ENCODE peak calls at places on chromosomes 4 and X, in nine cellular contexts. One of them, this sample, is unnamed.

GRCh38 chr4:22897520-22898108 is 204.9 kb downstream of the GBA3 start:
- DNase-seq in SJSA1: peak; percentile 4
- DNase-seq in GM04504: no peak
- DNase-seq in Calu3: peak; percentile 54
- DNase-seq in left kidney: peak; percentile 56
- DNase-seq in NCI-H187 treated with DMSO at 0.1 percent for 48 hours: no peak
- DNase-seq in globus pallidus: no peak
- DNase-seq in nucleus accumbens: peak; percentile 4
- DNase-seq in epithelial cell of prostate: no peak
- DNase-seq in this sample: peak; percentile 57

GRCh38 chrX:135416546-135416945 is 5.2 kb upstream of the SMIM10L2A start:
- DNase-seq in SJSA1: no peak
- DNase-seq in GM04504: no peak
- DNase-seq in Calu3: peak; percentile 16
- DNase-seq in left kidney: no peak
- DNase-seq in NCI-H187 treated with DMSO at 0.1 percent for 48 hours: no peak
- DNase-seq in globus pallidus: no peak
- DNase-seq in nucleus accumbens: no peak
- DNase-seq in epithelial cell of prostate: no peak
- DNase-seq in this sample: no peak

GRCh38 chr4:100008048-100008447 is 58.0 kb upstream of the H2AZ1 start:
- DNase-seq in SJSA1: no peak
- DNase-seq in GM04504: peak; percentile 40
- DNase-seq in Calu3: no peak
- DNase-seq in left kidney: no peak
- DNase-seq in NCI-H187 treated with DMSO at 0.1 percent for 48 hours: no peak
- DNase-seq in globus pallidus: no peak
- DNase-seq in nucleus accumbens: no peak
- DNase-seq in epithelial cell of prostate: no peak
- DNase-seq in this sample: no peak

GRCh38 chr4:150976478-150977118 is 38.5 kb downstream of the LRBA start:
- DNase-seq in SJSA1: peak; percentile 0
- DNase-seq in GM04504: no peak
- DNase-seq in Calu3: no peak
- DNase-seq in left kidney: peak; percentile 19
- DNase-seq in NCI-H187 treated with DMSO at 0.1 percent for 48 hours: no peak
- DNase-seq in globus pallidus: no peak
- DNase-seq in nucleus accumbens: no peak
- DNase-seq in epithelial cell of prostate: no peak
- DNase-seq in this sample: no peak

GRCh38 chrX:39891781-39892180 is 206.0 kb downstream of the BCOR start:
- DNase-seq in SJSA1: no peak
- DNase-seq in GM04504: no peak
- DNase-seq in Calu3: no peak
- DNase-seq in left kidney: no peak
- DNase-seq in NCI-H187 treated with DMSO at 0.1 percent for 48 hours: no peak
- DNase-seq in globus pallidus: no peak
- DNase-seq in nucleus accumbens: no peak
- DNase-seq in epithelial cell of prostate: peak; percentile 59
- DNase-seq in this sample: no peak

GRCh38 chr4:67897686-67898085 is 13.9 kb upstream of the TMPRSS11D start:
- DNase-seq in SJSA1: no peak
- DNase-seq in GM04504: no peak
- DNase-seq in Calu3: no peak
- DNase-seq in left kidney: no peak
- DNase-seq in NCI-H187 treated with DMSO at 0.1 percent for 48 hours: no peak
- DNase-seq in globus pallidus: no peak
- DNase-seq in nucleus accumbens: no peak
- DNase-seq in epithelial cell of prostate: no peak
- DNase-seq in this sample: no peak

GRCh38 chr4:37653601-37654000 is 32.6 kb downstream of the RELL1 start:
- DNase-seq in SJSA1: no peak
- DNase-seq in GM04504: no peak
- DNase-seq in Calu3: no peak
- DNase-seq in left kidney: no peak
- DNase-seq in NCI-H187 treated with DMSO at 0.1 percent for 48 hours: no peak
- DNase-seq in globus pallidus: no peak
- DNase-seq in nucleus accumbens: no peak
- DNase-seq in epithelial cell of prostate: no peak
- DNase-seq in this sample: no peak

GRCh38 chr4:153152453-153153338 is 51.5 kb upstream of the TRIM2 start:
- DNase-seq in SJSA1: no peak
- DNase-seq in GM04504: no peak
- DNase-seq in Calu3: peak; percentile 54
- DNase-seq in left kidney: peak; percentile 90
- DNase-seq in NCI-H187 treated with DMSO at 0.1 percent for 48 hours: peak; percentile 22
- DNase-seq in globus pallidus: peak; percentile 61
- DNase-seq in nucleus accumbens: peak; percentile 75
- DNase-seq in epithelial cell of prostate: no peak
- DNase-seq in this sample: peak; percentile 73

GRCh38 chrX:77561372-77561771 is 114.2 kb downstream of the FGF16 start:
- DNase-seq in SJSA1: no peak
- DNase-seq in GM04504: no peak
- DNase-seq in Calu3: no peak
- DNase-seq in left kidney: no peak
- DNase-seq in NCI-H187 treated with DMSO at 0.1 percent for 48 hours: no peak
- DNase-seq in globus pallidus: no peak
- DNase-seq in nucleus accumbens: no peak
- DNase-seq in epithelial cell of prostate: no peak
- DNase-seq in this sample: no peak

GRCh38 chr4:183391204-183391603 is 53.2 kb upstream of the CDKN2AIP start:
- DNase-seq in SJSA1: no peak
- DNase-seq in GM04504: no peak
- DNase-seq in Calu3: no peak
- DNase-seq in left kidney: no peak
- DNase-seq in NCI-H187 treated with DMSO at 0.1 percent for 48 hours: no peak
- DNase-seq in globus pallidus: no peak
- DNase-seq in nucleus accumbens: no peak
- DNase-seq in epithelial cell of prostate: no peak
- DNase-seq in this sample: no peak

GRCh38 chr4:74394476-74395136 is 29.7 kb downstream of the EREG start:
- DNase-seq in SJSA1: peak; percentile 71
- DNase-seq in GM04504: no peak
- DNase-seq in Calu3: no peak
- DNase-seq in left kidney: no peak
- DNase-seq in NCI-H187 treated with DMSO at 0.1 percent for 48 hours: no peak
- DNase-seq in globus pallidus: no peak
- DNase-seq in nucleus accumbens: no peak
- DNase-seq in epithelial cell of prostate: no peak
- DNase-seq in this sample: no peak

GRCh38 chr4:40264995-40265909 is 68.4 kb downstream of the RHOH start:
- DNase-seq in SJSA1: no peak
- DNase-seq in GM04504: no peak
- DNase-seq in Calu3: no peak
- DNase-seq in left kidney: no peak
- DNase-seq in NCI-H187 treated with DMSO at 0.1 percent for 48 hours: no peak
- DNase-seq in globus pallidus: no peak
- DNase-seq in nucleus accumbens: no peak
- DNase-seq in epithelial cell of prostate: no peak
- DNase-seq in this sample: peak; percentile 30

GRCh38 chr4:71229477-71230257 is 109.2 kb upstream of the SLC4A4 start:
- DNase-seq in SJSA1: peak; percentile 9
- DNase-seq in GM04504: peak; percentile 30
- DNase-seq in Calu3: peak; percentile 15
- DNase-seq in left kidney: peak; percentile 80
- DNase-seq in NCI-H187 treated with DMSO at 0.1 percent for 48 hours: no peak
- DNase-seq in globus pallidus: peak; percentile 73
- DNase-seq in nucleus accumbens: peak; percentile 30
- DNase-seq in epithelial cell of prostate: no peak
- DNase-seq in this sample: peak; percentile 79

GRCh38 chrX:44765556-44765955 is 78.3 kb upstream of the DUSP21 start:
- DNase-seq in SJSA1: no peak
- DNase-seq in GM04504: no peak
- DNase-seq in Calu3: no peak
- DNase-seq in left kidney: no peak
- DNase-seq in NCI-H187 treated with DMSO at 0.1 percent for 48 hours: no peak
- DNase-seq in globus pallidus: no peak
- DNase-seq in nucleus accumbens: no peak
- DNase-seq in epithelial cell of prostate: no peak
- DNase-seq in this sample: no peak

GRCh38 chr4:7464259-7464655 is 29.5 kb upstream of the PSAPL1 start:
- DNase-seq in SJSA1: no peak
- DNase-seq in GM04504: no peak
- DNase-seq in Calu3: no peak
- DNase-seq in left kidney: no peak
- DNase-seq in NCI-H187 treated with DMSO at 0.1 percent for 48 hours: no peak
- DNase-seq in globus pallidus: no peak
- DNase-seq in nucleus accumbens: no peak
- DNase-seq in epithelial cell of prostate: no peak
- DNase-seq in this sample: no peak

GRCh38 chrX:38893441-38893840 is 92.2 kb downstream of the MID1IP1 start:
- DNase-seq in SJSA1: no peak
- DNase-seq in GM04504: no peak
- DNase-seq in Calu3: no peak
- DNase-seq in left kidney: no peak
- DNase-seq in NCI-H187 treated with DMSO at 0.1 percent for 48 hours: no peak
- DNase-seq in globus pallidus: no peak
- DNase-seq in nucleus accumbens: no peak
- DNase-seq in epithelial cell of prostate: no peak
- DNase-seq in this sample: no peak

GRCh38 chr4:145734051-145734450 is 54.1 kb downstream of the C4orf51 start:
- DNase-seq in SJSA1: no peak
- DNase-seq in GM04504: no peak
- DNase-seq in Calu3: no peak
- DNase-seq in left kidney: no peak
- DNase-seq in NCI-H187 treated with DMSO at 0.1 percent for 48 hours: no peak
- DNase-seq in globus pallidus: no peak
- DNase-seq in nucleus accumbens: no peak
- DNase-seq in epithelial cell of prostate: no peak
- DNase-seq in this sample: no peak

GRCh38 chr4:95077864-95078263 is 320.1 kb downstream of the BMPR1B start:
- DNase-seq in SJSA1: no peak
- DNase-seq in GM04504: no peak
- DNase-seq in Calu3: no peak
- DNase-seq in left kidney: no peak
- DNase-seq in NCI-H187 treated with DMSO at 0.1 percent for 48 hours: no peak
- DNase-seq in globus pallidus: no peak
- DNase-seq in nucleus accumbens: no peak
- DNase-seq in epithelial cell of prostate: no peak
- DNase-seq in this sample: no peak

GRCh38 chr4:38237139-38237538 is 276.9 kb downstream of the PTTG2 start:
- DNase-seq in SJSA1: no peak
- DNase-seq in GM04504: peak; percentile 30
- DNase-seq in Calu3: peak; percentile 40
- DNase-seq in left kidney: no peak
- DNase-seq in NCI-H187 treated with DMSO at 0.1 percent for 48 hours: no peak
- DNase-seq in globus pallidus: no peak
- DNase-seq in nucleus accumbens: no peak
- DNase-seq in epithelial cell of prostate: peak; percentile 75
- DNase-seq in this sample: no peak

GRCh38 chrX:123740006-123740405 is 7.2 kb upstream of the THOC2 start:
- DNase-seq in SJSA1: no peak
- DNase-seq in GM04504: no peak
- DNase-seq in Calu3: no peak
- DNase-seq in left kidney: no peak
- DNase-seq in NCI-H187 treated with DMSO at 0.1 percent for 48 hours: no peak
- DNase-seq in globus pallidus: no peak
- DNase-seq in nucleus accumbens: no peak
- DNase-seq in epithelial cell of prostate: no peak
- DNase-seq in this sample: no peak

GRCh38 chrX:47637546-47638195 is 7.9 kb upstream of the CFP start:
- DNase-seq in SJSA1: no peak
- DNase-seq in GM04504: no peak
- DNase-seq in Calu3: no peak
- DNase-seq in left kidney: peak; percentile 56
- DNase-seq in NCI-H187 treated with DMSO at 0.1 percent for 48 hours: no peak
- DNase-seq in globus pallidus: peak; percentile 52
- DNase-seq in nucleus accumbens: peak; percentile 41
- DNase-seq in epithelial cell of prostate: no peak
- DNase-seq in this sample: no peak

This sample was measured in hepatocyte.